ENCODE peak calls at places on chromosomes 6 and 20, in nine cellular contexts. Z is MV-4-11; M is activated T-helper 1 cell treated with anti-CD3 and anti-CD28 coated beads, Interleukin-2, amount 50 U/mL, for 16 hours; Y is putamen; I is hepatocyte; E is RCC 7860; H is T-helper 17 cell; O is B cell; G is stimulated activated CD8-positive, alpha-beta memory T cell treated with anti-CD3 and anti-CD28 coated beads, Interleukin-4, amount 100 ng/mL, for 48 hours. T is an unnamed sample.

GRCh38 chr6:1500874-1501273 is 108.8 kb upstream of the FOXC1 start:
- DNase-seq in Z (no peak), M (no peak), Y (no peak), I (no peak), E (no peak), H (no peak), O (no peak), G (no peak), T (peak)

GRCh38 chr6:108029226-108029921 is 45.2 kb downstream of the OSTM1 start:
- DNase-seq in Z (no peak), M (no peak), Y (no peak), I (no peak), E (no peak), H (no peak), O (no peak), G (no peak), T (no peak)

GRCh38 chr20:20334489-20334888 is 33.4 kb upstream of the INSM1 start:
- DNase-seq in Z (peak), M (no peak), Y (no peak), I (no peak), E (no peak), H (no peak), O (no peak), G (no peak), T (no peak)

GRCh38 chr6:10733151-10733715 is 10.4 kb downstream of the TMEM14C start:
- DNase-seq in Z (no peak), M (no peak), Y (no peak), I (peak), E (no peak), H (no peak), O (no peak), G (no peak), T (no peak)

GRCh38 chr20:16701296-16701695 is 28.5 kb upstream of the SNRPB2 start:
- DNase-seq in Z (peak), M (no peak), Y (no peak), I (no peak), E (no peak), H (no peak), O (no peak), G (peak), T (peak)

GRCh38 chr20:9206486-9206885 is 137.6 kb downstream of the PLCB4 start:
- DNase-seq in Z (no peak), M (no peak), Y (no peak), I (no peak), E (no peak), H (no peak), O (no peak), G (no peak), T (no peak)

GRCh38 chr6:32814145-32814544 is 2.7 kb downstream of the HLA-DOB start:
- DNase-seq in Z (peak), M (no peak), Y (no peak), I (no peak), E (no peak), H (no peak), O (no peak), G (no peak), T (no peak)

GRCh38 chr6:151240861-151241642 is 1.3 kb downstream of the AKAP12 start:
- DNase-seq in Z (no peak), M (no peak), Y (peak), I (peak), E (no peak), H (no peak), O (no peak), G (peak), T (peak)

GRCh38 chr6:89483111-89483720 is 50.3 kb downstream of the ANKRD6 start:
- DNase-seq in Z (no peak), M (no peak), Y (peak), I (no peak), E (no peak), H (no peak), O (no peak), G (no peak), T (no peak)

GRCh38 chr6:170049641-170050491 is 241.0 kb downstream of the DLL1 start:
- DNase-seq in Z (peak), M (no peak), Y (peak), I (peak), E (no peak), H (no peak), O (no peak), G (peak), T (peak)

GRCh38 chr6:139133733-139134360 is 1.0 kb upstream of the HECA start:
- DNase-seq in Z (no peak), M (no peak), Y (no peak), I (no peak), E (no peak), H (no peak), O (no peak), G (no peak), T (no peak)

GRCh38 chr6:123393333-123393732 is 243.4 kb downstream of the TRDN start:
- DNase-seq in Z (no peak), M (no peak), Y (no peak), I (peak), E (no peak), H (no peak), O (no peak), G (no peak), T (no peak)

GRCh38 chr6:44416103-44416502 is 28.6 kb downstream of the CDC5L start:
- DNase-seq in Z (no peak), M (no peak), Y (no peak), I (peak), E (peak), H (no peak), O (no peak), G (no peak), T (no peak)

GRCh38 chr6:158312165-158312564 is at the start of gene TULP4:
- DNase-seq in Z (no peak), M (no peak), Y (no peak), I (no peak), E (no peak), H (no peak), O (no peak), G (no peak), T (no peak)

GRCh38 chr6:133921249-133921859 is 31.7 kb upstream of the TBPL1 start:
- DNase-seq in Z (peak), M (peak), Y (peak), I (peak), E (peak), H (peak), O (peak), G (peak), T (peak)